ENCODE peak calls at places on chromosomes 16 and 17, in eight cellular contexts. U is GM12865; E is epithelial cell of esophagus; S is mammary epithelial cell; P is sigmoid colon; T is CD8-positive, alpha-beta memory T cell; M is mesenchymal stem cell; X is lower lobe of right lung. C is an unnamed sample.

GRCh38 chr17:56912105-56912999 is 1.5 kb downstream of the TRIM25 start:
- DNase-seq in U (no peak), E (no peak), S (no peak), P (peak), T (no peak), M (peak), X (no peak), C (no peak)

GRCh38 chr17:42342242-42343008 is 45.8 kb downstream of the STAT3 start:
- DNase-seq in U (peak), E (no peak), S (no peak), P (peak), T (no peak), M (peak), X (no peak), C (no peak)

GRCh38 chr17:8005951-8006730 is 3.7 kb downstream of the GUCY2D start:
- DNase-seq in U (peak), E (no peak), S (no peak), P (peak), T (no peak), M (no peak), X (no peak), C (no peak)

GRCh38 chr17:62630365-62631085 is 3.1 kb downstream of the MRC2 start:
- DNase-seq in U (no peak), E (peak), S (peak), P (peak), T (no peak), M (peak), X (no peak), C (no peak)

GRCh38 chr17:55458287-55458900 is 36.8 kb upstream of the MMD start:
- DNase-seq in U (no peak), E (no peak), S (no peak), P (no peak), T (no peak), M (no peak), X (no peak), C (no peak)

GRCh38 chr17:17911003-17911613 is 61.1 kb downstream of the TOM1L2 start:
- DNase-seq in U (no peak), E (no peak), S (no peak), P (peak), T (no peak), M (no peak), X (no peak), C (no peak)

GRCh38 chr16:21033707-21034106 is 116.9 kb downstream of the DNAH3 start:
- DNase-seq in U (no peak), E (no peak), S (no peak), P (no peak), T (no peak), M (no peak), X (no peak), C (no peak)

GRCh38 chr17:77694391-77695363 is 263.8 kb upstream of the TNRC6C start:
- DNase-seq in U (no peak), E (no peak), S (no peak), P (no peak), T (no peak), M (no peak), X (no peak), C (no peak)

GRCh38 chr17:80082403-80083135 is 18.8 kb upstream of the GAA start:
- DNase-seq in U (peak), E (peak), S (peak), P (peak), T (peak), M (peak), X (no peak), C (peak)

GRCh38 chr16:24070851-24071250 is 185.3 kb upstream of the CACNG3 start:
- DNase-seq in U (peak), E (peak), S (peak), P (no peak), T (no peak), M (no peak), X (no peak), C (peak)

GRCh38 chr16:8845699-8846298 is 23.0 kb downstream of the CARHSP1 start:
- DNase-seq in U (no peak), E (no peak), S (no peak), P (no peak), T (no peak), M (no peak), X (no peak), C (no peak)

GRCh38 chr17:31677681-31678080 is 181.4 kb downstream of the COPRS start:
- DNase-seq in U (no peak), E (no peak), S (no peak), P (no peak), T (no peak), M (no peak), X (no peak), C (no peak)

GRCh38 chr17:74211929-74212261 is 1.5 kb upstream of the TTYH2 start:
- DNase-seq in U (peak), E (peak), S (peak), P (no peak), T (no peak), M (no peak), X (no peak), C (no peak)

GRCh38 chr16:14286381-14287230 is 215.5 kb downstream of the MRTFB start:
- DNase-seq in U (peak), E (no peak), S (no peak), P (no peak), T (peak), M (no peak), X (no peak), C (peak)

GRCh38 chr17:39702901-39703893 is 3.3 kb downstream of the ERBB2 start:
- DNase-seq in U (peak), E (peak), S (no peak), P (no peak), T (no peak), M (peak), X (no peak), C (peak)

GRCh38 chr17:1050246-1050995 is 53.5 kb downstream of the TIMM22 start:
- DNase-seq in U (no peak), E (no peak), S (no peak), P (no peak), T (no peak), M (no peak), X (peak), C (no peak)

GRCh38 chr17:73191443-73192218 is 1.2 kb upstream of the COG1 start:
- DNase-seq in U (peak), E (peak), S (peak), P (peak), T (peak), M (peak), X (peak), C (peak)

GRCh38 chr17:67779098-67779672 is 46.1 kb upstream of the BPTF start:
- DNase-seq in U (peak), E (peak), S (peak), P (peak), T (no peak), M (peak), X (no peak), C (no peak)

GRCh38 chr17:80888276-80889160 is 103.1 kb upstream of the CHMP6 start:
- DNase-seq in U (no peak), E (no peak), S (no peak), P (peak), T (no peak), M (no peak), X (peak), C (no peak)

GRCh38 chr17:50935201-50936124 is 69.3 kb upstream of the TOB1 start:
- DNase-seq in U (no peak), E (peak), S (peak), P (peak), T (no peak), M (no peak), X (peak), C (no peak)

GRCh38 chr16:77696149-77696548 is 26.2 kb upstream of the NUDT7 start:
- DNase-seq in U (no peak), E (no peak), S (no peak), P (no peak), T (no peak), M (peak), X (no peak), C (no peak)

GRCh38 chr17:5921919-5922318 is 148.3 kb upstream of the WSCD1 start:
- DNase-seq in U (no peak), E (peak), S (peak), P (no peak), T (no peak), M (peak), X (no peak), C (no peak)

GRCh38 chr17:57662644-57663308 is 82.3 kb downstream of the CCDC182 start:
- DNase-seq in U (peak), E (peak), S (peak), P (peak), T (peak), M (peak), X (peak), C (no peak)

GRCh38 chr16:11241480-11242204 is 14.4 kb downstream of the SOCS1 start:
- DNase-seq in U (no peak), E (no peak), S (no peak), P (no peak), T (no peak), M (no peak), X (no peak), C (no peak)

GRCh38 chr17:49393491-49394255 is 21.0 kb downstream of the PHB1 start:
- DNase-seq in U (peak), E (no peak), S (no peak), P (no peak), T (no peak), M (no peak), X (no peak), C (no peak)

GRCh38 chr17:80751070-80751459 is 206.4 kb downstream of the RPTOR start:
- DNase-seq in U (no peak), E (no peak), S (no peak), P (peak), T (no peak), M (no peak), X (no peak), C (no peak)

GRCh38 chr17:56597495-56597990 is 4.0 kb downstream of the NOG start:
- DNase-seq in U (no peak), E (no peak), S (no peak), P (no peak), T (no peak), M (peak), X (peak), C (no peak)

GRCh38 chr17:79841369-79842135 is 2.3 kb upstream of the CBX4 start:
- DNase-seq in U (no peak), E (no peak), S (no peak), P (no peak), T (no peak), M (no peak), X (no peak), C (no peak)

GRCh38 chr17:11880714-11881113 is 116.6 kb downstream of the ZNF18 start:
- DNase-seq in U (peak), E (peak), S (peak), P (no peak), T (no peak), M (no peak), X (no peak), C (no peak)

GRCh38 chr16:55273959-55274358 is 50.0 kb upstream of the IRX6 start:
- DNase-seq in U (no peak), E (no peak), S (no peak), P (no peak), T (no peak), M (no peak), X (no peak), C (no peak)

GRCh38 chr16:48895142-48895541 is 285.2 kb upstream of the N4BP1 start:
- DNase-seq in U (no peak), E (no peak), S (no peak), P (no peak), T (no peak), M (no peak), X (no peak), C (no peak)

GRCh38 chr17:78883090-78883532 is 19.9 kb downstream of the CEP295NL start:
- DNase-seq in U (no peak), E (peak), S (no peak), P (peak), T (no peak), M (peak), X (peak), C (no peak)

GRCh38 chr17:66988069-66988798 is 23.7 kb downstream of the CACNG4 start:
- DNase-seq in U (no peak), E (no peak), S (no peak), P (no peak), T (no peak), M (no peak), X (no peak), C (no peak)

GRCh38 chr17:42659079-42659931 is at the start of gene TUBG2:
- DNase-seq in U (peak), E (peak), S (peak), P (peak), T (peak), M (peak), X (peak), C (no peak)

GRCh38 chr16:65624696-65625095 is 502.8 kb upstream of the CDH11 start:
- DNase-seq in U (no peak), E (no peak), S (no peak), P (no peak), T (no peak), M (no peak), X (no peak), C (no peak)

GRCh38 chr17:39134878-39135277 is 16.6 kb downstream of the PLXDC1 start:
- DNase-seq in U (no peak), E (no peak), S (peak), P (no peak), T (no peak), M (no peak), X (no peak), C (no peak)

GRCh38 chr16:84843149-84844048 is 23.6 kb downstream of the CRISPLD2 start:
- DNase-seq in U (no peak), E (no peak), S (no peak), P (no peak), T (no peak), M (no peak), X (no peak), C (no peak)

GRCh38 chr16:1156983-1157638 is 4.2 kb downstream of the CACNA1H start:
- DNase-seq in U (no peak), E (no peak), S (no peak), P (no peak), T (no peak), M (no peak), X (no peak), C (no peak)
- H3K4me3 ChIP-seq in U (no peak), E (no peak), S (no peak), P (peak), T (no peak), M (no peak), X (no peak), C (no peak)

GRCh38 chr16:2150418-2151187 is 2.2 kb downstream of the RAB26 start:
- DNase-seq in U (peak), E (peak), S (peak), P (no peak), T (no peak), M (peak), X (no peak), C (no peak)
- H3K4me3 ChIP-seq in U (no peak), E (no peak), S (no peak), P (no peak), T (no peak), M (peak), X (no peak), C (no peak)

DNA sequence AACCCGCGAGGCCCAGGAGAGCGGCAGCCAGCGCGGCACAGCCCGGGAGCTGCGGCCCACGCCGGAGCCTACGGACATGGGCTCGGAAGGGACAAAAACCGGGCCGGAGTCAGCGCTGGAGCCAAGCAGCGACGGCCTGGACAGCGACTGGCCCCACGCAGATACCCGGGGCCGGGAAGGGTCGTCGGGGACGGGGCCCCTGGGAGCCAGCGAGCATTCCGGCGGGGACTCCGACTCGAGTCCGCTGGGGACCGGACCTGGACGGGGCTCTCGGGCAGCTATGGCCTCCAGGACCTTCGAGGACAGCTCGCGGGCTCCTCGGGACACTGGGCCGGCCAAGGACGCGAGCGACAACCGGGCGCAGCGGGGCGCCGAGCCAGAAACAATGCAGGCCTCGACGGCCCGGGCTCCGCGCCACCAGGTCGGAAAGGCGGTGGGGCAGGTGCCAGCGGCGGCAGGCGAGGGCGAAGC is 981 bp downstream of the MYO15B start:
- DNase-seq in U (peak), E (no peak), S (no peak), P (peak), T (no peak), M (no peak), X (peak), C (no peak)
- H3K4me3 ChIP-seq in U (peak), E (no peak), S (no peak), P (peak), T (peak), M (peak), X (peak), C (peak)

GRCh38 chr16:86286991-86287640 is 223.2 kb upstream of the FOXF1 start:
- DNase-seq in U (no peak), E (no peak), S (no peak), P (no peak), T (no peak), M (peak), X (no peak), C (no peak)
- H3K4me3 ChIP-seq in U (no peak), E (no peak), S (no peak), P (peak), T (no peak), M (no peak), X (peak), C (no peak)

GRCh38 chr17:28712037-28712704 is 483 bp upstream of the PROCA1 start:
- DNase-seq in U (peak), E (no peak), S (no peak), P (no peak), T (peak), M (peak), X (peak), C (no peak)
- H3K4me3 ChIP-seq in U (peak), E (no peak), S (no peak), P (peak), T (peak), M (peak), X (peak), C (peak)

DNA sequence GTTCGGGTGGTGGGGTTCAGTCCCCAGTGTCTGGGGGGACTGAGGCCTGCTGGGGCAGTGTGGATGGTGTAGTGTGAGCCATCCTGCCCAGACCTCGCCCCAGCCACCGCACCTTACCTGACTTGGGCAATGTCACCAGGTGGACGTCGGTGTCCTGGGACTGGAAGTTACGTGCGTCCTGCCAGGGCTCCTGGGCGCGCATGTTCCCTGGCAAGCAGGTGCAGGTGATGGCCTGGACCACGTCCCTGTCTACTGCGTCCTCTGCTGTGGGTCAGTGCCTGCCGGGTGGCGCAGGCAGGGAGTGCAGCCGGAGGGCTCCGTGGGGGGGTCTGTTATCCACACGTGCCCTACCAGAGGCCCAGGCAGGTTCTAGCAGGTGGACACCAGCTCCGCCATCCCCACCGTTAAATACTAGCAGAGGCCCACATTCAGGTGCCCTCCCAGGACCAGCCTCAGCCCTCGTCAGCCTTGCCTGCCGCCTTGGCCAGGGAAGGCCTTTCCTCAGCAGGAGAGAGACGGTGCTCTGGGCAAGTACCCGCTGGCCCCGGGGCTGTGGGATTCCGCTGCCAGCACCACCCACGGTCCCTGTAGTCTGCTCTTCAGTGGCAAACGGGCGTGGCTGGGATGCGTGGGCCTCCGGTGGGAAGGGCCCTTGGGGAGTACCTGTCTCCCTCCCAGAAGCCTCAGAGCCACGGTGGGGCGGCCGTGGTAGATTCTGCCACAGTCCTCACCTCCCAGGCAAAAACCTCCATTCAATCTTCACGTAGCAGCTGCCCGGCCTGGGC is 8.1 kb upstream of the DPEP1 start:
- DNase-seq in U (no peak), E (peak), S (no peak), P (no peak), T (no peak), M (no peak), X (no peak), C (no peak)
- H3K4me3 ChIP-seq in U (no peak), E (no peak), S (no peak), P (no peak), T (no peak), M (no peak), X (no peak), C (no peak)

GRCh38 chr16:54194008-54194731 is 92.4 kb downstream of the IRX3 start:
- DNase-seq in U (no peak), E (peak), S (no peak), P (peak), T (no peak), M (no peak), X (peak), C (no peak)

GRCh38 chr16:54193656-54194007 is 93.0 kb downstream of the IRX3 start:
- DNase-seq in U (peak), E (peak), S (peak), P (peak), T (no peak), M (peak), X (peak), C (no peak)

GRCh38 chr16:54191163-54191562 is 95.4 kb downstream of the IRX3 start:
- DNase-seq in U (no peak), E (no peak), S (no peak), P (no peak), T (no peak), M (no peak), X (no peak), C (no peak)

GRCh38 chr16:54191592-54191991 is 95.0 kb downstream of the IRX3 start:
- DNase-seq in U (no peak), E (no peak), S (no peak), P (no peak), T (no peak), M (no peak), X (no peak), C (no peak)

GRCh38 chr16:54193013-54193655 is 93.5 kb downstream of the IRX3 start:
- DNase-seq in U (no peak), E (no peak), S (no peak), P (no peak), T (no peak), M (no peak), X (no peak), C (no peak)
- H3K4me3 ChIP-seq in U (no peak), E (no peak), S (no peak), P (no peak), T (no peak), M (peak), X (peak), C (no peak)

C was measured in GM12864.